ENCODE peak calls at places on chromosomes 7 and 10, in four cellular contexts. One of them, this sample, is unnamed.

GRCh38 chr7:106779877-106780276 is 85.2 kb upstream of the PIK3CG start:
- DNase-seq in breast epithelium: no peak
- DNase-seq in nephron progenitor cell: peak; percentile 13
- DNase-seq in BE2C: peak; percentile 24
- DNase-seq in this sample: peak; percentile 64

GRCh38 chr7:149150981-149151380 is 3.7 kb downstream of the ZNF398 start:
- DNase-seq in breast epithelium: no peak
- DNase-seq in nephron progenitor cell: no peak
- DNase-seq in BE2C: no peak
- DNase-seq in this sample: no peak

GRCh38 chr10:116621476-116621875 is 723 bp downstream of the PNLIPRP2 start:
- DNase-seq in breast epithelium: no peak
- DNase-seq in nephron progenitor cell: no peak
- DNase-seq in BE2C: no peak
- DNase-seq in this sample: no peak

GRCh38 chr7:55438765-55439525 is 73.8 kb downstream of the LANCL2 start:
- DNase-seq in breast epithelium: no peak
- DNase-seq in nephron progenitor cell: no peak
- DNase-seq in BE2C: peak; percentile 82
- DNase-seq in this sample: no peak

GRCh38 chr10:110859206-110859946 is 12.4 kb upstream of the PDCD4 start:
- DNase-seq in breast epithelium: no peak
- DNase-seq in nephron progenitor cell: no peak
- DNase-seq in BE2C: no peak
- DNase-seq in this sample: no peak

GRCh38 chr7:539731-540411 is 20.2 kb upstream of the PDGFA start:
- DNase-seq in breast epithelium: no peak
- DNase-seq in nephron progenitor cell: peak; percentile 28
- DNase-seq in BE2C: no peak
- DNase-seq in this sample: no peak

GRCh38 chr7:158548726-158549125 is 38.9 kb downstream of the PTPRN2 start:
- DNase-seq in breast epithelium: no peak
- DNase-seq in nephron progenitor cell: no peak
- DNase-seq in BE2C: no peak
- DNase-seq in this sample: no peak

GRCh38 chr10:8349610-8350249 is 295.2 kb downstream of the GATA3 start:
- DNase-seq in breast epithelium: no peak
- DNase-seq in nephron progenitor cell: no peak
- DNase-seq in BE2C: no peak
- DNase-seq in this sample: no peak

GRCh38 chr7:31729195-31729804 is 42.3 kb downstream of the PPP1R17 start:
- DNase-seq in breast epithelium: no peak
- DNase-seq in nephron progenitor cell: no peak
- DNase-seq in BE2C: no peak
- DNase-seq in this sample: no peak

GRCh38 chr10:24920907-24921881 is 31.2 kb downstream of the PRTFDC1 start:
- DNase-seq in breast epithelium: no peak
- DNase-seq in nephron progenitor cell: no peak
- DNase-seq in BE2C: peak; percentile 41
- DNase-seq in this sample: no peak

GRCh38 chr7:16847381-16847860 is 34.4 kb downstream of the AGR3 start:
- DNase-seq in breast epithelium: no peak
- DNase-seq in nephron progenitor cell: no peak
- DNase-seq in BE2C: no peak
- DNase-seq in this sample: no peak

GRCh38 chr7:133345690-133346421 is 93.0 kb downstream of the EXOC4 start:
- DNase-seq in breast epithelium: no peak
- DNase-seq in nephron progenitor cell: no peak
- DNase-seq in BE2C: no peak
- DNase-seq in this sample: peak; percentile 14

GRCh38 chr7:105270117-105270516 is 118.6 kb downstream of the SRPK2 start:
- DNase-seq in breast epithelium: no peak
- DNase-seq in nephron progenitor cell: no peak
- DNase-seq in BE2C: no peak
- DNase-seq in this sample: peak; percentile 20

GRCh38 chr7:38339953-38340819 is 66.8 kb upstream of the TARP start:
- DNase-seq in breast epithelium: no peak
- DNase-seq in nephron progenitor cell: no peak
- DNase-seq in BE2C: no peak
- DNase-seq in this sample: no peak

GRCh38 chr10:131996508-131997365 is 15.0 kb upstream of the BNIP3 start:
- DNase-seq in breast epithelium: no peak
- DNase-seq in nephron progenitor cell: no peak
- DNase-seq in BE2C: no peak
- DNase-seq in this sample: no peak

GRCh38 chr10:47046321-47047126 is 135.3 kb downstream of the PTPN20 start:
- DNase-seq in breast epithelium: peak; percentile 33
- DNase-seq in nephron progenitor cell: no peak
- DNase-seq in BE2C: no peak
- DNase-seq in this sample: peak; percentile 5

GRCh38 chr10:100987685-100988049 is 324 bp downstream of the TWNK start:
- DNase-seq in breast epithelium: no peak
- DNase-seq in nephron progenitor cell: no peak
- DNase-seq in BE2C: no peak
- DNase-seq in this sample: no peak

GRCh38 chr10:120977892-120978291 is 126.7 kb downstream of the WDR11 start:
- DNase-seq in breast epithelium: no peak
- DNase-seq in nephron progenitor cell: no peak
- DNase-seq in BE2C: no peak
- DNase-seq in this sample: no peak

GRCh38 chr10:5486852-5487235 is 12.5 kb downstream of the CALML5 start:
- DNase-seq in breast epithelium: no peak
- DNase-seq in nephron progenitor cell: no peak
- DNase-seq in BE2C: no peak
- DNase-seq in this sample: no peak

GRCh38 chr10:117503170-117503885 is 39.2 kb upstream of the EMX2 start:
- DNase-seq in breast epithelium: no peak
- DNase-seq in nephron progenitor cell: no peak
- DNase-seq in BE2C: peak; percentile 59
- DNase-seq in this sample: no peak

GRCh38 chr7:69489533-69489932 is 108.7 kb upstream of the AUTS2 start:
- DNase-seq in breast epithelium: no peak
- DNase-seq in nephron progenitor cell: no peak
- DNase-seq in BE2C: no peak
- DNase-seq in this sample: no peak

GRCh38 chr10:62108768-62109430 is 159.7 kb downstream of the RTKN2 start:
- DNase-seq in breast epithelium: no peak
- DNase-seq in nephron progenitor cell: no peak
- DNase-seq in BE2C: no peak
- DNase-seq in this sample: no peak

GRCh38 chr7:82740246-82740848 is 296.8 kb upstream of the CACNA2D1 start:
- DNase-seq in breast epithelium: no peak
- DNase-seq in nephron progenitor cell: peak; percentile 58
- DNase-seq in BE2C: peak; percentile 84
- DNase-seq in this sample: peak; percentile 71

GRCh38 chr10:15172306-15172840 is 3.9 kb upstream of the NMT2 start:
- DNase-seq in breast epithelium: no peak
- DNase-seq in nephron progenitor cell: no peak
- DNase-seq in BE2C: no peak
- DNase-seq in this sample: no peak

GRCh38 chr10:78739411-78740053 is 329.2 kb upstream of the ZMIZ1 start:
- DNase-seq in breast epithelium: no peak
- DNase-seq in nephron progenitor cell: no peak
- DNase-seq in BE2C: no peak
- DNase-seq in this sample: no peak

GRCh38 chr10:49508654-49509053 is 30.3 kb downstream of the ERCC6 start:
- DNase-seq in breast epithelium: no peak
- DNase-seq in nephron progenitor cell: no peak
- DNase-seq in BE2C: no peak
- DNase-seq in this sample: no peak

GRCh38 chr10:48697821-48698764 is 13.4 kb downstream of the WDFY4 start:
- DNase-seq in breast epithelium: no peak
- DNase-seq in nephron progenitor cell: no peak
- DNase-seq in BE2C: no peak
- DNase-seq in this sample: no peak

GRCh38 chr10:122149138-122149606 is 121.9 kb upstream of the BTBD16 start:
- DNase-seq in breast epithelium: no peak
- DNase-seq in nephron progenitor cell: no peak
- DNase-seq in BE2C: no peak
- DNase-seq in this sample: no peak

GRCh38 chr7:17599733-17600685 is 301.6 kb downstream of the AHR start:
- DNase-seq in breast epithelium: no peak
- DNase-seq in nephron progenitor cell: no peak
- DNase-seq in BE2C: no peak
- DNase-seq in this sample: no peak

GRCh38 chr10:119217937-119218579 is 10.7 kb downstream of the GRK5 start:
- DNase-seq in breast epithelium: no peak
- DNase-seq in nephron progenitor cell: no peak
- DNase-seq in BE2C: no peak
- DNase-seq in this sample: no peak

GRCh38 chr7:8085420-8085819 is 116.8 kb downstream of the GLCCI1 start:
- DNase-seq in breast epithelium: no peak
- DNase-seq in nephron progenitor cell: no peak
- DNase-seq in BE2C: no peak
- DNase-seq in this sample: no peak

GRCh38 chr7:18788026-18788425 is 292.5 kb downstream of the HDAC9 start:
- DNase-seq in breast epithelium: no peak
- DNase-seq in nephron progenitor cell: no peak
- DNase-seq in BE2C: peak; percentile 48
- DNase-seq in this sample: no peak

GRCh38 chr10:29256531-29256930 is 32.3 kb upstream of the LYZL1 start:
- DNase-seq in breast epithelium: no peak
- DNase-seq in nephron progenitor cell: no peak
- DNase-seq in BE2C: no peak
- DNase-seq in this sample: no peak

GRCh38 chr7:128271471-128272454 is 30.7 kb downstream of the LEP start:
- DNase-seq in breast epithelium: peak; percentile 34
- DNase-seq in nephron progenitor cell: no peak
- DNase-seq in BE2C: no peak
- DNase-seq in this sample: no peak